ENCODE peak calls at places on chromosomes 5 and 9, in six cellular contexts. V, F, G, B, S and A are unnamed samples.

GRCh38 chr5:5141011-5141599 is 975 bp downstream of the ADAMTS16 start:
- DNase-seq in V (no peak), B (no peak), G (no peak), S (no peak), F (no peak), A (no peak)

GRCh38 chr5:178238711-178239592 is 6.3 kb upstream of the PHYKPL start:
- DNase-seq in S (no peak), B (no peak), G (no peak), F (no peak), V (no peak), A (no peak)

GRCh38 chr9:137221095-137221374 is 1.0 kb downstream of the RNF208 start:
- DNase-seq in B (no peak), S (no peak), V (no peak), F (no peak), G (no peak), A (no peak)

GRCh38 chr5:51573835-51574234 is 190.6 kb downstream of the ISL1 start:
- DNase-seq in G (no peak), S (no peak), V (no peak), B (no peak), F (no peak), A (no peak)

GRCh38 chr5:122120957-122121356 is 8.4 kb upstream of the ZNF474 start:
- DNase-seq in V (no peak), S (no peak), G (no peak), F (no peak), B (no peak), A (peak; percentile 31)

GRCh38 chr9:100428871-100429654 is 2.1 kb downstream of the MSANTD3 start:
- DNase-seq in B (no peak), V (no peak), S (no peak), G (no peak), F (peak; percentile 95), A (peak; percentile 83)

GRCh38 chr5:67170783-67171182 is 25.8 kb downstream of the CD180 start:
- DNase-seq in B (no peak), S (no peak), V (no peak), F (no peak), G (no peak), A (no peak)

GRCh38 chr9:127209220-127209619 is 55.4 kb upstream of the GARNL3 start:
- DNase-seq in G (peak; percentile 64), B (no peak), S (no peak), V (no peak), F (no peak), A (no peak)

GRCh38 chr9:133701321-133701980 is 36.7 kb downstream of the SARDH start:
- DNase-seq in B (peak; percentile 6), F (no peak), V (no peak), G (no peak), S (no peak), A (no peak)

GRCh38 chr5:78757269-78758053 is 108.9 kb upstream of the LHFPL2 start:
- DNase-seq in B (no peak), V (no peak), F (no peak), S (no peak), G (no peak), A (no peak)

GRCh38 chr5:134905246-134905996 is 490 bp downstream of the PCBD2 start:
- DNase-seq in B (no peak), F (peak; percentile 40), G (peak; percentile 50), S (no peak), V (peak; percentile 66), A (peak; percentile 56)

DNA sequence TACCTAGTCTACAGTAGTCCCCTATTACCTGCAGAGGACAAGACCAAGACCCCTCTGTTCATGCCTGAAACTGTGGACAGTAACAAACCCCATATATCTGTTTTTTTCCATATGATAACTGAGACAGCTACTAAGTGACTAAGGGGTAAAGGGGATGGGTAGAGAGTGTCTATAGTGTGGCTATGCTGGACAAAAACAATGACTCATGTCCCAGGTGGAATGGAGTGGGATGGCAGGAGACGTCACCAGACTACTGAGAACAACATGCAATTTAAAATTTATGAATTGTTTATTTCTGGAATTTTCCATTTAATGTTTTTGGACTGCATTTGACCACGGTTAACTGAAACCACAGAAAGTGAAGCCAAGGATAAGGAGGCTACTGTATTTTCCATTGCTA is 171.8 kb downstream of the AGTPBP1 start:
- DNase-seq in F (no peak), G (peak; percentile 3), B (no peak), V (no peak), S (no peak), A (peak; percentile 19)
- TF ChIP-seq MAX in F (no peak), G (no peak), B (no peak), V (no peak), S (no peak), A (no peak)

DNA sequence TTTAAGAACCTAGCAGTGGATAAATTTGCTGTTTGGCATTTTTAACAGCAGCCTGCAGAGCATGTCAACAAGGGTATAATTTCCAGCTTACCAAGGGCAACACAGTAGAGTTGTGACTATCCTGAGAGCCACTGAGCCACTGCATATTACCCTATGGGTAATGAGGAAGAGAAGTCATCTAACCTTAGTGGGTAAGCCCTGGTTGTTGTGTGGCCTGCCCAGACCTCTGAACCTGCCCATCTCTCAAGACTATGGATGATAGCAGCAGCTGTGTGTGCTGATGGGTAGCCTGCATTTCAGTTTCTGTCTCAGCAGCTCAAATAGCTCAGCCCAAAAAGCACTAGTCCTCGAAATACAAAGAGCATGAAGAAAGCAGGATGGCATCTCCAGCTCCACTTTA is 56.1 kb upstream of the PIP5K1B start:
- DNase-seq in F (no peak), S (no peak), B (no peak), G (no peak), V (no peak), A (no peak)
- TF ChIP-seq MAX in F (no peak), S (no peak), B (no peak), G (no peak), V (no peak), A (no peak)

GRCh38 chr9:95373069-95373681 is 55.7 kb upstream of the FANCC start:
- DNase-seq in F (no peak), S (no peak), G (no peak), B (no peak), V (peak; percentile 75), A (no peak)
- TF ChIP-seq MAX in F (no peak), S (no peak), G (no peak), B (no peak), V (no peak), A (no peak)

DNA sequence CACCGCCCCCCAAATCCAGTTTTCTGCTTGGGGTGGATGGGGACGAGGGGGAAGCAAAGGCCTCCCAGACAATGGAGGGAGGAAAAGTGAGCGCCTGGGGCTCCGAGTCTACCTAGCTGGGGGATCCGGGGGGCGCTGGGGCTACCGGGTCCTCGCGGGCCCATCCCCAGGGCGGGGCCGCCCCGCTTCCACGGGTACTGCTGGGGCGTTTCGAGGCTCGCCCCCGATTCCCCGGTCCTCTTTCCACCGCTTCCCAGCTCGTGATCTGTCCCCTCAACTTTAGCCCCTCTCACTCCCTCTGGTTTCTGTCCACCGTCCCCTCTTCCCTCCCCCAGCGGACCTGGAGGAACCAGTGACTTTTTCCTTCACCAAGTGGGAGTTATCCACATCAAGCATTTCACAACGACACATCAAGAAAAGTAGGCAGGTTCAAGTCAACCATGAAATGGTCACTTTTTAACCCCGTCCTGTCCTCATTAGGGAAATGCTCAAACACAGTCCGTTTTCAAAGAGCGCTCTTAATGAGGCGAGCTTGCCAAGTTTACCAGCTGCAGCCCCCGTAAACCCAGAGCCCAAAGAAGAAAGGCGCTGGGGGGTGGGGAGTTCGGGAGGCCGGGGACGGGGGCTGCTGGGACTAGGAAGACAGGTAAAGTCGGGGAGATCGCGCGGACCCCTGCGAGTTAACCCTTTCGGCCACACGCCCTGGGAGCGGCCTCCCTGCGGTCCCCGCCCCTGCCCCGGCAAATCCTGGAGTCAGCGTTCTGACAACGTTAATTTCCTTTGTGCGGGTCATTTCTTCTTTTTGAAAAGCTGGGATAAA is 2.0 kb upstream of the NFIB start:
- DNase-seq in F (peak; percentile 48), G (peak; percentile 8), B (peak; percentile 66), S (no peak), V (peak; percentile 58), A (no peak)
- TF ChIP-seq MAX in F (peak; percentile 27), G (no peak), B (no peak), S (no peak), V (no peak), A (no peak)

GRCh38 chr5:80245986-80246781 is 9.7 kb downstream of the SERINC5 start:
- DNase-seq in B (no peak), G (no peak), V (no peak), F (no peak), S (no peak), A (no peak)
- TF ChIP-seq MAX in B (no peak), G (no peak), V (no peak), F (no peak), S (no peak), A (no peak)

DNA sequence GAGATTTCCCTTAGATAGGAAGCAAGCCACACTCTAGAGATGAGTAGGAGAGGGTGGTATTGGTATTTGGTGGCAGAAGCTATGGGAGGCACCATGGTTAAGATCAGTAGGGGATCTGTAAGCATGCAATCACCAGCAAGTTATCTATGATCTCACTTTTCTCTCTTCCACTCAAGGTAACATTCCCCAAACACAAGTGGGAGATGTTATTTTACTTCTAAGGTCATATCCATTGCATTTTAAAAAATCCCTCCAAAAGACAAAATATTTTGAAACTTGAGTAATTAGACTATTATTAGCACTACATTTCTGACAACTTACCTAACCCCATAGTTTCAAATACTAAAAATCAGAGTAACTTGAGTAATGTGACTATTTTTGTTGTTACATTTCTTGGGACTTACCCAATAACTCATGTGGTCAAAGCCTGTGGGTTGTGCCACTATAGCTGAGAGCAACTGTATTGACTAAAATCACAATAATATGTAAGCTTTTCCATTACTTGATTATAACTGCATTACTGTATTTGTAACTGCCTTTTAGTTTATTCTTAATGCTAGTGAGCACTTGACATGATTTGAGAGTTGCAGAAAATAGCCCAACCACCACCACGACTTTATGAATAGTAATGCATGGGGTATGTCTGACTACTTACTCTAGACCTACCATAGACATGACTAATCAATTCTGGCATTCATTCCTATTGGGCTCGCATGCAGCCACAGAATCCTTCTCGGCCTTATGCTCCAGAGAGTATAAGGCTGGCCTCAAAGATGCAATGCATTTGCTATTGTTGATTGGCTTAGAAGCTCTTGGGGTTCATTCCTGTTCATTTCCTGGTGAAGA is 264.7 kb downstream of the TRIM32 start:
- DNase-seq in G (no peak), B (no peak), S (no peak), F (peak; percentile 15), V (no peak), A (no peak)
- TF ChIP-seq MAX in G (no peak), B (no peak), S (no peak), F (no peak), V (no peak), A (no peak)